ENCODE peak calls at places on chromosomes 2 and 18, in nine cellular contexts. M is colonic mucosa, N is hepatocyte, V is neural progenitor cell, K is heart right ventricle, P is gastrocnemius medialis, J is cardiac muscle cell, Q is A549, T is tibial nerve. S is an unnamed sample.

GRCh38 chr2:129318581-129319421 is 660.7 kb upstream of the RAB6C start:
- DNase-seq in T (no peak), J (no peak), N (peak; percentile 37), P (no peak), M (no peak), K (no peak), Q (peak; percentile 62), V (no peak), S (no peak)

GRCh38 chr2:27977623-27978312 is 87.2 kb downstream of the BABAM2 start:
- DNase-seq in P (peak; percentile 87), Q (peak; percentile 91), V (no peak), J (no peak), M (no peak), K (no peak), N (no peak), T (no peak), S (peak; percentile 26)

GRCh38 chr2:215652432-215652831 is 216.6 kb upstream of the FN1 start:
- DNase-seq in P (no peak), N (no peak), K (no peak), T (no peak), J (no peak), M (no peak), V (no peak), Q (no peak), S (no peak)

GRCh38 chr18:22432672-22433137 is 15.0 kb upstream of the CTAGE1 start:
- DNase-seq in T (peak; percentile 16), N (peak; percentile 75), M (peak; percentile 69), J (no peak), K (peak; percentile 71), V (no peak), Q (peak; percentile 70), P (peak; percentile 61), S (peak; percentile 72)

GRCh38 chr2:11099122-11100065 is 55.9 kb upstream of the SLC66A3 start:
- DNase-seq in P (no peak), J (no peak), M (no peak), T (no peak), N (no peak), K (no peak), V (no peak), Q (peak; percentile 24), S (no peak)

GRCh38 chr2:88054300-88055048 is 1.1 kb downstream of the KRCC1 start:
- DNase-seq in P (no peak), V (no peak), K (no peak), N (no peak), M (peak; percentile 35), Q (no peak), J (no peak), T (no peak), S (no peak)

GRCh38 chr2:15298769-15299168 is 262.4 kb downstream of the NBAS start:
- DNase-seq in T (no peak), J (no peak), M (no peak), V (no peak), P (no peak), N (no peak), K (no peak), Q (no peak), S (no peak)

GRCh38 chr18:80159713-80160636 is 50.9 kb downstream of the ADNP2 start:
- DNase-seq in Q (no peak), P (no peak), T (no peak), N (no peak), J (no peak), V (no peak), K (peak; percentile 43), M (no peak), S (peak; percentile 32)

GRCh38 chr2:10283106-10284062 is 19.3 kb upstream of the HPCAL1 start:
- DNase-seq in P (no peak), T (no peak), N (peak; percentile 53), J (no peak), K (no peak), V (peak; percentile 63), M (no peak), Q (peak; percentile 87), S (peak; percentile 68)

GRCh38 chr2:231312066-231312465 is 83.4 kb upstream of the B3GNT7 start:
- DNase-seq in Q (no peak), J (no peak), N (no peak), P (no peak), M (no peak), T (no peak), V (no peak), K (no peak), S (no peak)

GRCh38 chr2:55111570-55112228 is 61.4 kb upstream of the RTN4 start:
- DNase-seq in T (no peak), P (peak; percentile 75), K (peak; percentile 42), Q (peak; percentile 84), M (no peak), V (no peak), N (peak; percentile 80), J (peak; percentile 25), S (peak; percentile 81)
- H3K4me3 ChIP-seq in T (no peak overlapping the region), P (no peak overlapping the region), K (no peak overlapping the region), Q (no peak overlapping the region), M (no peak overlapping the region), V (no peak overlapping the region), N (no peak overlapping the region), J (no peak overlapping the region), S (peak overlapping the region; percentile 35)

GRCh38 chr2:236971919-236972381 is 113.7 kb upstream of the COPS8 start:
- DNase-seq in P (no peak), J (no peak), K (no peak), Q (no peak), N (no peak), V (no peak), M (no peak), T (no peak), S (peak; percentile 66)
- H3K4me3 ChIP-seq in P (no peak overlapping the region), J (no peak overlapping the region), K (no peak overlapping the region), Q (no peak overlapping the region), N (no peak overlapping the region), V (no peak overlapping the region), M (no peak overlapping the region), T (no peak overlapping the region), S (no peak overlapping the region)

DNA sequence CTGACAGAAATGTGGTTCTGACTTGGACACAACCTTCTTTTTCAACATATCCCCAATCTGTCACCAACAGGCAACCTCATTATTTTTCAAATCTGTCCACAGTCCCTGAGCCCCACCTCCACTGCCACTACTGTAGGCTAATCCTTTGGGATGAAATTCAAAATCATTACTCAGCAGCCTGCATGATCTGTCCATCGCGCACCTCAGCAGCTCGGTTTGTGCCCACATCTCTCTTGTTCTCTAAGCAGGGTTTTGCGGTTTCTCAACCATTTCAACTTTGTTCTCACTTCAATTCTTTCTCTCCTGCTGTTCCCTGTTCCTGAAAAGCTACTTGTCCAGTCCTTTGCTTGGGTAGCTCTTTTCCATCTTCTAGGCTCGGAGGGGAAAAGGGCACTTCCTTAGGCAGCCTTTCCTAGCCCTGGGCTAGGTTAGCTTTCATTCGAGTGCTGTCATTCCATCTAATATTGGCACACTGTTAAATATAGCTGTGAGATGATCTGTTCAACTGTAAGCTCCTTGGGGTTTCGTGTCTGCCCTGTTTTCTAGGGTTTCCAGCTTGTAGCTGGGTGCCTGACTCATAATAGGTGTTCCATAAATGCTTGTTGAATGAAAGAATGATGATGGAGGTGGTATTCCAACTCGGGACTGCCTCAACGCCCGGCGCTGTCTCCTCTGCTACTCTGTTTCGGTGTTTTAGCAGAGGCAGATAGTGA is 653 bp upstream of the ANKAR start:
- DNase-seq in Q (no peak), P (no peak), N (no peak), V (no peak), J (no peak), T (no peak), M (no peak), K (no peak), S (no peak)
- H3K4me3 ChIP-seq in Q (peak overlapping the region; percentile 53), P (peak overlapping the region; percentile 72), N (peak overlapping the region; percentile 86), V (peak overlapping the region; percentile 57), J (no peak overlapping the region), T (peak overlapping the region; percentile 81), M (peak overlapping the region; percentile 47), K (peak overlapping the region; percentile 49), S (peak overlapping the region; percentile 84)

DNA sequence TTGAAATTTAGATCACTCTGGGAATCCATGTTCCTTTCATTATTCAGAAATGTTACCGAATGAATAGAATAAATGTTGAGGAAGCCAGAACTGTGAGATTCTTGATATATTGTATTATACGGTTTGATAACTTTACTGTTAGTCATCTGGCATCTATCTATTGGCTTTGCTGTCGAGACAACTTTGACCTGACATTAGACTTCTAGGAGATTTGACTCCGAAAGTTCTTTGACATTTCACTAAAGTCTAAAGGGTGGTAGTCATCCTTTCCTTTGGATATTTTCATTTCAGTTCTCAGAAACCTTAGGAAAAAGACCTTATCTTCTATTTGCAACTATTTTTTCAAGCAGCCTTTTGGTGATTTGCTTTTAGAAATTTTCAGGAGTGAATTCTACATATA is 1.9 kb downstream of the BMPR2 start:
- DNase-seq in M (no peak), K (no peak), Q (no peak), P (no peak), T (no peak), V (no peak), N (no peak), J (no peak), S (no peak)
- H3K4me3 ChIP-seq in M (peak overlapping the region; percentile 77), K (peak overlapping the region; percentile 74), Q (peak overlapping the region; percentile 76), P (peak overlapping the region; percentile 95), T (peak overlapping the region; percentile 88), V (peak overlapping the region; percentile 73), N (peak overlapping the region; percentile 67), J (peak overlapping the region; percentile 76), S (peak overlapping the region; percentile 77)

GRCh38 chr2:178479275-178479616 is 846 bp upstream of the FKBP7 start:
- DNase-seq in Q (no peak), K (no peak), J (no peak), M (no peak), N (no peak), V (no peak), P (no peak), T (no peak), S (no peak)
- H3K4me3 ChIP-seq in Q (peak overlapping the region; percentile 68), K (peak overlapping the region; percentile 52), J (no peak overlapping the region), M (peak overlapping the region; percentile 42), N (no peak overlapping the region), V (peak overlapping the region; percentile 90), P (peak overlapping the region; percentile 80), T (peak overlapping the region; percentile 70), S (peak overlapping the region; percentile 78)

DNA sequence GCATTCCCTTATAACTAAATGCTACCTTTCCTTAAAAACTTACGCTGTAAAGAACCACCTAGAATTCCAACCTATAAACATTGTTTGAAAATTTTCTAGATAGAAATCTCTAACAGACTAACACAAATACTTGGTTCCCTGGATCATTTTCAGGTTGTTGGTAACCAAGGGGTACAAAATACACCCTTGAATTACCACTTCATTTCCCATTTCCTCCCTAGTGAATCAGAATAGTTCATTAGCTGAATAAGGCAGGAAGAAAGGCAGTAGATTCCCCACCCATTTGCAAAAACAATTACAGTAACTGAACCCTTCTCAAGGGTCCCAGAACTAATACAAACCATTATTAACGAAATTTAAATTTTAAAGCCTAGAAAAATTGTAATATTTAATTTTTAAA is 5.5 kb downstream of the MEX3C start:
- DNase-seq in K (no peak), N (no peak), V (no peak), M (no peak), Q (no peak), J (no peak), P (no peak), T (no peak), S (no peak)
- H3K4me3 ChIP-seq in K (no peak overlapping the region), N (no peak overlapping the region), V (peak overlapping the region; percentile 11), M (no peak overlapping the region), Q (no peak overlapping the region), J (no peak overlapping the region), P (no peak overlapping the region), T (no peak overlapping the region), S (no peak overlapping the region)

S was measured in psoas muscle.